ENCODE peak calls at places on chromosome 1, in four cellular contexts. One of them, this sample, is unnamed.

GRCh38 chr1:113812661-113813135 is 422 bp upstream of the RSBN1 start:
- DNase-seq in bronchial epithelial cell: no peak
- DNase-seq in brain microvascular endothelial cell: no peak
- DNase-seq in foreskin keratinocyte: no peak
- DNase-seq in this sample: no peak

GRCh38 chr1:168767885-168768584 is 39.0 kb upstream of the DPT start:
- DNase-seq in bronchial epithelial cell: peak; percentile 48
- DNase-seq in brain microvascular endothelial cell: peak; percentile 0
- DNase-seq in foreskin keratinocyte: peak; percentile 45
- DNase-seq in this sample: peak; percentile 7

GRCh38 chr1:85245456-85245855 is 14.0 kb downstream of the C1orf52 start:
- DNase-seq in bronchial epithelial cell: peak; percentile 72
- DNase-seq in brain microvascular endothelial cell: no peak
- DNase-seq in foreskin keratinocyte: peak; percentile 72
- DNase-seq in this sample: peak; percentile 33

GRCh38 chr1:214446772-214447556 is 104.4 kb downstream of the PTPN14 start:
- DNase-seq in bronchial epithelial cell: peak; percentile 98
- DNase-seq in brain microvascular endothelial cell: peak; percentile 89
- DNase-seq in foreskin keratinocyte: peak; percentile 100
- DNase-seq in this sample: peak; percentile 99

GRCh38 chr1:6762060-6762459 is 23.2 kb upstream of the CAMTA1 start:
- DNase-seq in bronchial epithelial cell: peak; percentile 92
- DNase-seq in brain microvascular endothelial cell: no peak
- DNase-seq in foreskin keratinocyte: peak; percentile 73
- DNase-seq in this sample: peak; percentile 93

GRCh38 chr1:38728176-38728908 is 131.2 kb downstream of the RRAGC start:
- DNase-seq in bronchial epithelial cell: peak; percentile 61
- DNase-seq in brain microvascular endothelial cell: peak; percentile 56
- DNase-seq in foreskin keratinocyte: no peak
- DNase-seq in this sample: peak; percentile 7

GRCh38 chr1:205301220-205301821 is 20.2 kb downstream of the NUAK2 start:
- DNase-seq in bronchial epithelial cell: peak; percentile 73
- DNase-seq in brain microvascular endothelial cell: peak; percentile 95
- DNase-seq in foreskin keratinocyte: peak; percentile 83
- DNase-seq in this sample: peak; percentile 81

GRCh38 chr1:170765712-170766330 is 101.9 kb downstream of the PRRX1 start:
- DNase-seq in bronchial epithelial cell: peak; percentile 34
- DNase-seq in brain microvascular endothelial cell: peak; percentile 24
- DNase-seq in foreskin keratinocyte: peak; percentile 7
- DNase-seq in this sample: peak; percentile 8

GRCh38 chr1:175933801-175934200 is 190.4 kb upstream of the TNR start:
- DNase-seq in bronchial epithelial cell: no peak
- DNase-seq in brain microvascular endothelial cell: peak; percentile 14
- DNase-seq in foreskin keratinocyte: no peak
- DNase-seq in this sample: no peak

GRCh38 chr1:199970125-199970524 is 57.4 kb upstream of the NR5A2 start:
- DNase-seq in bronchial epithelial cell: no peak
- DNase-seq in brain microvascular endothelial cell: no peak
- DNase-seq in foreskin keratinocyte: no peak
- DNase-seq in this sample: no peak

GRCh38 chr1:48859429-48859828 is 82.7 kb upstream of the BEND5 start:
- DNase-seq in bronchial epithelial cell: peak; percentile 67
- DNase-seq in brain microvascular endothelial cell: no peak
- DNase-seq in foreskin keratinocyte: no peak
- DNase-seq in this sample: peak; percentile 53

This sample was measured in mammary epithelial cell.